ENCODE peak calls at places on chromosomes 6 and 20, in nine cellular contexts. One of them, this sample, is unnamed.

GRCh38 chr6:108557494-108558371 is 3.0 kb upstream of the FOXO3 start:
- DNase-seq in LoVo: peak
- DNase-seq in effector memory CD8-positive, alpha-beta T cell: peak
- DNase-seq in amniotic stem cell: peak
- DNase-seq in SK-N-MC: no peak
- DNase-seq in neural progenitor cell: peak
- DNase-seq in islet precursor cell: peak
- DNase-seq in fibroblast of pulmonary artery: peak
- DNase-seq in T-helper 17 cell: peak
- DNase-seq in this sample: peak

GRCh38 chr20:48697845-48698491 is 129.8 kb downstream of the PREX1 start:
- DNase-seq in LoVo: peak
- DNase-seq in effector memory CD8-positive, alpha-beta T cell: no peak
- DNase-seq in amniotic stem cell: peak
- DNase-seq in SK-N-MC: no peak
- DNase-seq in neural progenitor cell: no peak
- DNase-seq in islet precursor cell: peak
- DNase-seq in fibroblast of pulmonary artery: peak
- DNase-seq in T-helper 17 cell: no peak
- DNase-seq in this sample: no peak

GRCh38 chr6:162852192-162852591 is 124.4 kb downstream of the PACRG start:
- DNase-seq in LoVo: no peak
- DNase-seq in effector memory CD8-positive, alpha-beta T cell: no peak
- DNase-seq in amniotic stem cell: no peak
- DNase-seq in SK-N-MC: no peak
- DNase-seq in neural progenitor cell: no peak
- DNase-seq in islet precursor cell: no peak
- DNase-seq in fibroblast of pulmonary artery: no peak
- DNase-seq in T-helper 17 cell: no peak
- DNase-seq in this sample: no peak

GRCh38 chr6:7246401-7247178 is 66.4 kb downstream of the SSR1 start:
- DNase-seq in LoVo: no peak
- DNase-seq in effector memory CD8-positive, alpha-beta T cell: no peak
- DNase-seq in amniotic stem cell: no peak
- DNase-seq in SK-N-MC: no peak
- DNase-seq in neural progenitor cell: no peak
- DNase-seq in islet precursor cell: no peak
- DNase-seq in fibroblast of pulmonary artery: no peak
- DNase-seq in T-helper 17 cell: no peak
- DNase-seq in this sample: no peak

GRCh38 chr6:56259682-56260081 is 12.3 kb upstream of the COL21A1 start:
- DNase-seq in LoVo: no peak
- DNase-seq in effector memory CD8-positive, alpha-beta T cell: no peak
- DNase-seq in amniotic stem cell: peak
- DNase-seq in SK-N-MC: peak
- DNase-seq in neural progenitor cell: no peak
- DNase-seq in islet precursor cell: no peak
- DNase-seq in fibroblast of pulmonary artery: peak
- DNase-seq in T-helper 17 cell: no peak
- DNase-seq in this sample: no peak

GRCh38 chr20:36214684-36215256 is 21.5 kb upstream of the AAR2 start:
- DNase-seq in LoVo: no peak
- DNase-seq in effector memory CD8-positive, alpha-beta T cell: no peak
- DNase-seq in amniotic stem cell: no peak
- DNase-seq in SK-N-MC: no peak
- DNase-seq in neural progenitor cell: peak
- DNase-seq in islet precursor cell: no peak
- DNase-seq in fibroblast of pulmonary artery: peak
- DNase-seq in T-helper 17 cell: no peak
- DNase-seq in this sample: no peak

GRCh38 chr6:143958839-143959399 is 49.1 kb downstream of the PLAGL1 start:
- DNase-seq in LoVo: no peak
- DNase-seq in effector memory CD8-positive, alpha-beta T cell: no peak
- DNase-seq in amniotic stem cell: no peak
- DNase-seq in SK-N-MC: no peak
- DNase-seq in neural progenitor cell: peak
- DNase-seq in islet precursor cell: peak
- DNase-seq in fibroblast of pulmonary artery: no peak
- DNase-seq in T-helper 17 cell: no peak
- DNase-seq in this sample: no peak

GRCh38 chr6:102549221-102549874 is 1155.8 kb downstream of the GRIK2 start:
- DNase-seq in LoVo: no peak
- DNase-seq in effector memory CD8-positive, alpha-beta T cell: no peak
- DNase-seq in amniotic stem cell: no peak
- DNase-seq in SK-N-MC: no peak
- DNase-seq in neural progenitor cell: no peak
- DNase-seq in islet precursor cell: no peak
- DNase-seq in fibroblast of pulmonary artery: no peak
- DNase-seq in T-helper 17 cell: no peak
- DNase-seq in this sample: no peak

GRCh38 chr6:7025861-7026260 is 81.9 kb upstream of the RREB1 start:
- DNase-seq in LoVo: no peak
- DNase-seq in effector memory CD8-positive, alpha-beta T cell: no peak
- DNase-seq in amniotic stem cell: no peak
- DNase-seq in SK-N-MC: no peak
- DNase-seq in neural progenitor cell: no peak
- DNase-seq in islet precursor cell: no peak
- DNase-seq in fibroblast of pulmonary artery: no peak
- DNase-seq in T-helper 17 cell: no peak
- DNase-seq in this sample: no peak

GRCh38 chr6:134230087-134230717 is 87.7 kb downstream of the SGK1 start:
- DNase-seq in LoVo: no peak
- DNase-seq in effector memory CD8-positive, alpha-beta T cell: no peak
- DNase-seq in amniotic stem cell: no peak
- DNase-seq in SK-N-MC: no peak
- DNase-seq in neural progenitor cell: peak
- DNase-seq in islet precursor cell: no peak
- DNase-seq in fibroblast of pulmonary artery: no peak
- DNase-seq in T-helper 17 cell: no peak
- DNase-seq in this sample: no peak

GRCh38 chr20:9068896-9069663 is at the start of gene PLCB4:
- DNase-seq in LoVo: peak
- DNase-seq in effector memory CD8-positive, alpha-beta T cell: no peak
- DNase-seq in amniotic stem cell: no peak
- DNase-seq in SK-N-MC: peak
- DNase-seq in neural progenitor cell: peak
- DNase-seq in islet precursor cell: peak
- DNase-seq in fibroblast of pulmonary artery: peak
- DNase-seq in T-helper 17 cell: no peak
- DNase-seq in this sample: no peak

GRCh38 chr6:52392944-52393343 is 27.2 kb upstream of the EFHC1 start:
- DNase-seq in LoVo: no peak
- DNase-seq in effector memory CD8-positive, alpha-beta T cell: no peak
- DNase-seq in amniotic stem cell: no peak
- DNase-seq in SK-N-MC: no peak
- DNase-seq in neural progenitor cell: no peak
- DNase-seq in islet precursor cell: no peak
- DNase-seq in fibroblast of pulmonary artery: peak
- DNase-seq in T-helper 17 cell: no peak
- DNase-seq in this sample: no peak

GRCh38 chr6:23180504-23181293 is 611.3 kb downstream of the HDGFL1 start:
- DNase-seq in LoVo: no peak
- DNase-seq in effector memory CD8-positive, alpha-beta T cell: no peak
- DNase-seq in amniotic stem cell: no peak
- DNase-seq in SK-N-MC: peak
- DNase-seq in neural progenitor cell: peak
- DNase-seq in islet precursor cell: no peak
- DNase-seq in fibroblast of pulmonary artery: peak
- DNase-seq in T-helper 17 cell: no peak
- DNase-seq in this sample: no peak

GRCh38 chr20:4216142-4216735 is 200.9 kb upstream of the RNF24 start:
- DNase-seq in LoVo: no peak
- DNase-seq in effector memory CD8-positive, alpha-beta T cell: no peak
- DNase-seq in amniotic stem cell: no peak
- DNase-seq in SK-N-MC: no peak
- DNase-seq in neural progenitor cell: no peak
- DNase-seq in islet precursor cell: peak
- DNase-seq in fibroblast of pulmonary artery: no peak
- DNase-seq in T-helper 17 cell: no peak
- DNase-seq in this sample: no peak

This sample was measured in activated T-helper 9 cell treated with anti-CD3 and anti-CD28 coated beads, Interleukin-2, amount 50 U/mL, for 16 hours.